ENCODE peak calls at places on chromosome 16, in four cellular contexts. One of them, this sample, is unnamed.

GRCh38 chr16:2054543-2055245 is 6.9 kb downstream of the TSC2 start:
- DNase-seq in EL: no peak
- DNase-seq in left cardiac atrium: no peak
- DNase-seq in midbrain: no peak
- DNase-seq in this sample: no peak

GRCh38 chr16:80948886-80949502 is 57.7 kb downstream of the CMC2 start:
- DNase-seq in EL: peak; percentile 59
- DNase-seq in midbrain: peak; percentile 65
- DNase-seq in left cardiac atrium: peak; percentile 57
- DNase-seq in this sample: peak; percentile 44

GRCh38 chr16:49663081-49664057 is 192.5 kb downstream of the ZNF423 start:
- DNase-seq in left cardiac atrium: peak; percentile 50
- DNase-seq in midbrain: no peak
- DNase-seq in EL: no peak
- DNase-seq in this sample: no peak

GRCh38 chr16:31385680-31386079 is 7.5 kb upstream of the ITGAD start:
- DNase-seq in left cardiac atrium: no peak
- DNase-seq in midbrain: no peak
- DNase-seq in EL: no peak
- DNase-seq in this sample: no peak

GRCh38 chr16:81485225-81485624 is 40.6 kb downstream of the CMIP start:
- DNase-seq in left cardiac atrium: no peak
- DNase-seq in EL: no peak
- DNase-seq in midbrain: no peak
- DNase-seq in this sample: no peak

GRCh38 chr16:80317132-80318098 is 223.4 kb upstream of the DYNLRB2 start:
- DNase-seq in EL: peak; percentile 8
- DNase-seq in left cardiac atrium: no peak
- DNase-seq in midbrain: no peak
- DNase-seq in this sample: no peak

GRCh38 chr16:77171750-77172635 is 19.0 kb upstream of the MON1B start:
- DNase-seq in EL: peak; percentile 56
- DNase-seq in left cardiac atrium: no peak
- DNase-seq in midbrain: peak; percentile 52
- DNase-seq in this sample: peak; percentile 82

GRCh38 chr16:23676924-23677480 is 1.7 kb upstream of the PLK1 start:
- DNase-seq in EL: no peak
- DNase-seq in midbrain: no peak
- DNase-seq in left cardiac atrium: no peak
- DNase-seq in this sample: no peak

GRCh38 chr16:87840462-87840978 is 28.8 kb downstream of the SLC7A5 start:
- DNase-seq in midbrain: no peak
- DNase-seq in EL: no peak
- DNase-seq in left cardiac atrium: no peak
- DNase-seq in this sample: no peak

GRCh38 chr16:88758227-88758943 is 26.6 kb downstream of the PIEZO1 start:
- DNase-seq in left cardiac atrium: no peak
- DNase-seq in midbrain: no peak
- DNase-seq in EL: no peak
- DNase-seq in this sample: no peak

GRCh38 chr16:85334718-85335583 is 222.7 kb upstream of the CIBAR2 start:
- DNase-seq in midbrain: no peak
- DNase-seq in EL: no peak
- DNase-seq in left cardiac atrium: peak; percentile 43
- DNase-seq in this sample: no peak

GRCh38 chr16:69406780-69407331 is 17.6 kb upstream of the CYB5B start:
- DNase-seq in left cardiac atrium: no peak
- DNase-seq in EL: peak; percentile 13
- DNase-seq in midbrain: no peak
- DNase-seq in this sample: no peak

GRCh38 chr16:83397601-83398000 is 410.2 kb upstream of the HSBP1 start:
- DNase-seq in midbrain: no peak
- DNase-seq in left cardiac atrium: no peak
- DNase-seq in EL: no peak
- DNase-seq in this sample: no peak

GRCh38 chr16:47143329-47143676 is 442 bp downstream of the NETO2 start:
- DNase-seq in midbrain: no peak
- DNase-seq in EL: peak; percentile 78
- DNase-seq in left cardiac atrium: peak; percentile 41
- DNase-seq in this sample: peak; percentile 47

GRCh38 chr16:57899771-57900661 is 70.9 kb downstream of the CNGB1 start:
- DNase-seq in EL: peak; percentile 62
- DNase-seq in left cardiac atrium: peak; percentile 78
- DNase-seq in midbrain: peak; percentile 74
- DNase-seq in this sample: peak; percentile 52

GRCh38 chr16:21300309-21301167 is 22.4 kb upstream of the CRYM start:
- DNase-seq in left cardiac atrium: peak; percentile 95
- DNase-seq in EL: peak; percentile 100
- DNase-seq in midbrain: peak; percentile 91
- DNase-seq in this sample: peak; percentile 99

GRCh38 chr16:88681709-88682451 is 4.4 kb downstream of the SNAI3 start:
- DNase-seq in midbrain: peak; percentile 42
- DNase-seq in EL: no peak
- DNase-seq in left cardiac atrium: no peak
- DNase-seq in this sample: no peak

GRCh38 chr16:1564325-1564724 is 30.9 kb downstream of the TMEM204 start:
- DNase-seq in EL: no peak
- DNase-seq in midbrain: no peak
- DNase-seq in left cardiac atrium: no peak
- DNase-seq in this sample: no peak

GRCh38 chr16:3266873-3267537 is 10.6 kb upstream of the MEFV start:
- DNase-seq in midbrain: peak; percentile 53
- DNase-seq in EL: peak; percentile 59
- DNase-seq in left cardiac atrium: peak; percentile 40
- DNase-seq in this sample: peak; percentile 38

GRCh38 chr16:57720142-57720575 is 15.4 kb upstream of the KATNB1 start:
- DNase-seq in midbrain: peak; percentile 35
- DNase-seq in left cardiac atrium: peak; percentile 50
- DNase-seq in EL: peak; percentile 56
- DNase-seq in this sample: peak; percentile 28

GRCh38 chr16:67666032-67666537 is 465 bp downstream of the ENKD1 start:
- DNase-seq in left cardiac atrium: no peak
- DNase-seq in EL: peak; percentile 52
- DNase-seq in midbrain: no peak
- DNase-seq in this sample: no peak

GRCh38 chr16:57528499-57529323 is 7.7 kb downstream of the CCDC102A start:
- DNase-seq in left cardiac atrium: peak; percentile 19
- DNase-seq in EL: no peak
- DNase-seq in midbrain: no peak
- DNase-seq in this sample: no peak

GRCh38 chr16:71354156-71354555 is 4.4 kb upstream of the CALB2 start:
- DNase-seq in left cardiac atrium: no peak
- DNase-seq in EL: no peak
- DNase-seq in midbrain: no peak
- DNase-seq in this sample: no peak

GRCh38 chr16:84198401-84198800 is 7.4 kb downstream of the ADAD2 start:
- DNase-seq in left cardiac atrium: no peak
- DNase-seq in midbrain: no peak
- DNase-seq in EL: peak; percentile 44
- DNase-seq in this sample: no peak

GRCh38 chr16:78576941-78577340 is 477.5 kb downstream of the WWOX start:
- DNase-seq in midbrain: no peak
- DNase-seq in EL: no peak
- DNase-seq in left cardiac atrium: no peak
- DNase-seq in this sample: no peak

GRCh38 chr16:62077998-62078397 is 41.8 kb upstream of the CDH8 start:
- DNase-seq in left cardiac atrium: no peak
- DNase-seq in midbrain: peak; percentile 6
- DNase-seq in EL: peak; percentile 22
- DNase-seq in this sample: no peak

GRCh38 chr16:89345663-89346150 is 128.2 kb downstream of the ZNF778 start:
- DNase-seq in left cardiac atrium: no peak
- DNase-seq in EL: no peak
- DNase-seq in midbrain: no peak
- DNase-seq in this sample: no peak

GRCh38 chr16:56355221-56355620 is 70.1 kb downstream of the AMFR start:
- DNase-seq in EL: no peak
- DNase-seq in midbrain: no peak
- DNase-seq in left cardiac atrium: peak; percentile 12
- DNase-seq in this sample: no peak

GRCh38 chr16:72021043-72021442 is 12.5 kb downstream of the DHODH start:
- DNase-seq in midbrain: no peak
- DNase-seq in EL: no peak
- DNase-seq in left cardiac atrium: no peak
- DNase-seq in this sample: no peak

GRCh38 chr16:5944971-5945370 is 847.4 kb upstream of the EEF2KMT start:
- DNase-seq in left cardiac atrium: no peak
- DNase-seq in EL: no peak
- DNase-seq in midbrain: no peak
- DNase-seq in this sample: no peak

GRCh38 chr16:87914326-87914725 is 22.0 kb downstream of the CA5A start:
- DNase-seq in EL: no peak
- DNase-seq in left cardiac atrium: no peak
- DNase-seq in midbrain: no peak
- DNase-seq in this sample: no peak